ENCODE peak calls at places on chromosomes 4 and X, in six cellular contexts. One of them, this sample, is unnamed.

GRCh38 chr4:22897520-22898108 is 204.9 kb downstream of the GBA3 start:
- DNase-seq in ovary: no peak
- DNase-seq in A549: peak; percentile 19
- DNase-seq in upper lobe of left lung: no peak
- DNase-seq in stomach: peak; percentile 28
- DNase-seq in tibial nerve: no peak
- DNase-seq in this sample: no peak

GRCh38 chr4:163085085-163085484 is 81.6 kb downstream of the NAF1 start:
- DNase-seq in ovary: no peak
- DNase-seq in A549: no peak
- DNase-seq in upper lobe of left lung: no peak
- DNase-seq in stomach: no peak
- DNase-seq in tibial nerve: no peak
- DNase-seq in this sample: no peak

GRCh38 chr4:56307423-56307822 is 79.9 kb downstream of the AASDH start:
- DNase-seq in ovary: no peak
- DNase-seq in A549: peak; percentile 1
- DNase-seq in upper lobe of left lung: no peak
- DNase-seq in stomach: no peak
- DNase-seq in tibial nerve: no peak
- DNase-seq in this sample: no peak

GRCh38 chr4:1002131-1002630 is 9.0 kb upstream of the SLC26A1 start:
- DNase-seq in ovary: peak; percentile 79
- DNase-seq in A549: no peak
- DNase-seq in upper lobe of left lung: peak; percentile 54
- DNase-seq in stomach: peak; percentile 72
- DNase-seq in tibial nerve: peak; percentile 45
- DNase-seq in this sample: no peak

GRCh38 chrX:37926700-37927099 is 79.3 kb upstream of the DYNLT3 start:
- DNase-seq in ovary: no peak
- DNase-seq in A549: peak; percentile 25
- DNase-seq in upper lobe of left lung: no peak
- DNase-seq in stomach: no peak
- DNase-seq in tibial nerve: peak; percentile 6
- DNase-seq in this sample: no peak

GRCh38 chr4:187118731-187119130 is 395.1 kb upstream of the FAT1 start:
- DNase-seq in ovary: no peak
- DNase-seq in A549: no peak
- DNase-seq in upper lobe of left lung: no peak
- DNase-seq in stomach: no peak
- DNase-seq in tibial nerve: no peak
- DNase-seq in this sample: no peak

GRCh38 chr4:151703401-151703800 is 57.4 kb downstream of the GATB start:
- DNase-seq in ovary: no peak
- DNase-seq in A549: no peak
- DNase-seq in upper lobe of left lung: no peak
- DNase-seq in stomach: no peak
- DNase-seq in tibial nerve: no peak
- DNase-seq in this sample: no peak

GRCh38 chr4:108861339-108861738 is 98.5 kb upstream of the ETNPPL start:
- DNase-seq in ovary: no peak
- DNase-seq in A549: no peak
- DNase-seq in upper lobe of left lung: no peak
- DNase-seq in stomach: no peak
- DNase-seq in tibial nerve: no peak
- DNase-seq in this sample: no peak

GRCh38 chr4:152072886-152073285 is 312.1 kb upstream of the GATB start:
- DNase-seq in ovary: no peak
- DNase-seq in A549: no peak
- DNase-seq in upper lobe of left lung: no peak
- DNase-seq in stomach: no peak
- DNase-seq in tibial nerve: no peak
- DNase-seq in this sample: no peak

GRCh38 chrX:20237864-20238263 is 28.8 kb downstream of the RPS6KA3 start:
- DNase-seq in ovary: no peak
- DNase-seq in A549: no peak
- DNase-seq in upper lobe of left lung: no peak
- DNase-seq in stomach: no peak
- DNase-seq in tibial nerve: no peak
- DNase-seq in this sample: no peak

GRCh38 chr4:141565379-141566089 is 70.8 kb upstream of the IL15 start:
- DNase-seq in ovary: no peak
- DNase-seq in A549: peak; percentile 84
- DNase-seq in upper lobe of left lung: no peak
- DNase-seq in stomach: no peak
- DNase-seq in tibial nerve: no peak
- DNase-seq in this sample: no peak

GRCh38 chr4:97582890-97583289 is 560.4 kb downstream of the STPG2 start:
- DNase-seq in ovary: no peak
- DNase-seq in A549: no peak
- DNase-seq in upper lobe of left lung: no peak
- DNase-seq in stomach: no peak
- DNase-seq in tibial nerve: no peak
- DNase-seq in this sample: no peak

GRCh38 chr4:99219072-99219471 is at the start of gene ADH6:
- DNase-seq in ovary: no peak
- DNase-seq in A549: no peak
- DNase-seq in upper lobe of left lung: no peak
- DNase-seq in stomach: no peak
- DNase-seq in tibial nerve: no peak
- DNase-seq in this sample: no peak

GRCh38 chrX:123087326-123087725 is 96.8 kb upstream of the GRIA3 start:
- DNase-seq in ovary: no peak
- DNase-seq in A549: peak; percentile 38
- DNase-seq in upper lobe of left lung: no peak
- DNase-seq in stomach: no peak
- DNase-seq in tibial nerve: no peak
- DNase-seq in this sample: no peak

GRCh38 chrX:1841746-1842145 is 226.9 kb downstream of the ASMT start:
- DNase-seq in ovary: no peak
- DNase-seq in A549: no peak
- DNase-seq in upper lobe of left lung: no peak
- DNase-seq in stomach: no peak
- DNase-seq in tibial nerve: no peak
- DNase-seq in this sample: no peak

GRCh38 chr4:142353149-142353738 is 492.9 kb downstream of the INPP4B start:
- DNase-seq in ovary: no peak
- DNase-seq in A549: peak; percentile 61
- DNase-seq in upper lobe of left lung: no peak
- DNase-seq in stomach: no peak
- DNase-seq in tibial nerve: no peak
- DNase-seq in this sample: no peak

GRCh38 chr4:132818091-132818490 is 331.0 kb upstream of the PCDH10 start:
- DNase-seq in ovary: no peak
- DNase-seq in A549: peak; percentile 10
- DNase-seq in upper lobe of left lung: no peak
- DNase-seq in stomach: no peak
- DNase-seq in tibial nerve: no peak
- DNase-seq in this sample: no peak

GRCh38 chr4:71584654-71585053 is 199.2 kb downstream of the GC start:
- DNase-seq in ovary: no peak
- DNase-seq in A549: no peak
- DNase-seq in upper lobe of left lung: no peak
- DNase-seq in stomach: no peak
- DNase-seq in tibial nerve: no peak
- DNase-seq in this sample: no peak

GRCh38 chrX:83845397-83845796 is 15.5 kb upstream of the CYLC1 start:
- DNase-seq in ovary: no peak
- DNase-seq in A549: peak; percentile 33
- DNase-seq in upper lobe of left lung: peak; percentile 21
- DNase-seq in stomach: no peak
- DNase-seq in tibial nerve: no peak
- DNase-seq in this sample: no peak

GRCh38 chrX:3713225-3713936 is at the start of gene PRKX:
- DNase-seq in ovary: peak; percentile 74
- DNase-seq in A549: peak; percentile 61
- DNase-seq in upper lobe of left lung: peak; percentile 47
- DNase-seq in stomach: peak; percentile 63
- DNase-seq in tibial nerve: no peak
- DNase-seq in this sample: peak; percentile 65

GRCh38 chr4:61443813-61444510 is 243.8 kb downstream of the ADGRL3 start:
- DNase-seq in ovary: no peak
- DNase-seq in A549: no peak
- DNase-seq in upper lobe of left lung: no peak
- DNase-seq in stomach: no peak
- DNase-seq in tibial nerve: no peak
- DNase-seq in this sample: no peak

GRCh38 chr4:65392488-65392887 is 277.8 kb downstream of the EPHA5 start:
- DNase-seq in ovary: no peak
- DNase-seq in A549: no peak
- DNase-seq in upper lobe of left lung: no peak
- DNase-seq in stomach: no peak
- DNase-seq in tibial nerve: no peak
- DNase-seq in this sample: no peak

GRCh38 chr4:7342581-7343352 is 92.0 kb downstream of the PSAPL1 start:
- DNase-seq in ovary: peak; percentile 32
- DNase-seq in A549: no peak
- DNase-seq in upper lobe of left lung: no peak
- DNase-seq in stomach: no peak
- DNase-seq in tibial nerve: no peak
- DNase-seq in this sample: no peak

GRCh38 chrX:57104921-57105398 is 16.4 kb downstream of the SPIN2B start:
- DNase-seq in ovary: no peak
- DNase-seq in A549: no peak
- DNase-seq in upper lobe of left lung: no peak
- DNase-seq in stomach: no peak
- DNase-seq in tibial nerve: no peak
- DNase-seq in this sample: no peak

GRCh38 chrX:112784692-112785091 is 55.9 kb downstream of the AMOT start:
- DNase-seq in ovary: no peak
- DNase-seq in A549: no peak
- DNase-seq in upper lobe of left lung: no peak
- DNase-seq in stomach: no peak
- DNase-seq in tibial nerve: no peak
- DNase-seq in this sample: no peak

GRCh38 chrX:118780915-118781314 is 42.7 kb upstream of the ZCCHC12 start:
- DNase-seq in ovary: no peak
- DNase-seq in A549: no peak
- DNase-seq in upper lobe of left lung: no peak
- DNase-seq in stomach: no peak
- DNase-seq in tibial nerve: no peak
- DNase-seq in this sample: no peak

GRCh38 chr4:144816668-144817067 is 170.7 kb downstream of the HHIP start:
- DNase-seq in ovary: no peak
- DNase-seq in A549: no peak
- DNase-seq in upper lobe of left lung: no peak
- DNase-seq in stomach: no peak
- DNase-seq in tibial nerve: no peak
- DNase-seq in this sample: no peak

GRCh38 chr4:5212255-5213032 is 161.2 kb downstream of the STK32B start:
- DNase-seq in ovary: no peak
- DNase-seq in A549: no peak
- DNase-seq in upper lobe of left lung: no peak
- DNase-seq in stomach: no peak
- DNase-seq in tibial nerve: no peak
- DNase-seq in this sample: no peak

GRCh38 chrX:46710425-46710824 is 48.5 kb downstream of the SLC9A7 start:
- DNase-seq in ovary: no peak
- DNase-seq in A549: peak; percentile 26
- DNase-seq in upper lobe of left lung: no peak
- DNase-seq in stomach: no peak
- DNase-seq in tibial nerve: no peak
- DNase-seq in this sample: no peak

GRCh38 chrX:46707274-46707965 is 51.5 kb downstream of the SLC9A7 start:
- DNase-seq in ovary: no peak
- DNase-seq in A549: no peak
- DNase-seq in upper lobe of left lung: no peak
- DNase-seq in stomach: no peak
- DNase-seq in tibial nerve: no peak
- DNase-seq in this sample: no peak

GRCh38 chrX:46703980-46704379 is 54.9 kb downstream of the SLC9A7 start:
- DNase-seq in ovary: no peak
- DNase-seq in A549: no peak
- DNase-seq in upper lobe of left lung: no peak
- DNase-seq in stomach: no peak
- DNase-seq in tibial nerve: no peak
- DNase-seq in this sample: no peak

GRCh38 chrX:46704767-46705386 is 54.0 kb downstream of the SLC9A7 start:
- DNase-seq in ovary: no peak
- DNase-seq in A549: no peak
- DNase-seq in upper lobe of left lung: no peak
- DNase-seq in stomach: no peak
- DNase-seq in tibial nerve: no peak
- DNase-seq in this sample: no peak
- TF ChIP-seq EP300 in ovary: no peak
- TF ChIP-seq EP300 in A549: no peak
- TF ChIP-seq EP300 in upper lobe of left lung: no peak
- TF ChIP-seq EP300 in stomach: no peak
- TF ChIP-seq EP300 in tibial nerve: no peak
- TF ChIP-seq EP300 in this sample: no peak

DNA sequence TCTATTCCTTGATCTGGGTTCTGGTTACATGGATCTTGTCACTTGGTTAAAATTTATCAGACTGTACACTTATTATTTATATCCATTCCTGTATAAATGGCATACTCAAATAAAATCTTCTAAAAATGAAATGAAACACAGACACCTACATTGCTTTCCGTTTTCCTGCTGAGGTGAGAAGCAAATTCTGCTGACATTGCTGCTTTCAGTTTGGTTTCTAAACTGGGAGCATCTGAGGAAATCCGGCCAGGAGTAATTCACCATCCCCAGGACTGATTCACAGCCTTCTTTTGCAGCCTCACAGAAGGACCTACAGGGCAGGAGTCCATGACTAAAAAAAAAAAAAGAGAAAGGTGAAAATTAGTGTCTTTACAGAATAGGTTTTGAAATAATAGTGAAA is 93.6 kb downstream of the CORIN start:
- DNase-seq in ovary: no peak
- DNase-seq in A549: no peak
- DNase-seq in upper lobe of left lung: no peak
- DNase-seq in stomach: no peak
- DNase-seq in tibial nerve: no peak
- DNase-seq in this sample: no peak
- TF ChIP-seq POLR2A in ovary: no peak
- TF ChIP-seq POLR2A in A549: no peak
- TF ChIP-seq POLR2A in upper lobe of left lung: no peak
- TF ChIP-seq POLR2A in stomach: no peak
- TF ChIP-seq POLR2A in tibial nerve: no peak
- TF ChIP-seq POLR2A in this sample: no peak

DNA sequence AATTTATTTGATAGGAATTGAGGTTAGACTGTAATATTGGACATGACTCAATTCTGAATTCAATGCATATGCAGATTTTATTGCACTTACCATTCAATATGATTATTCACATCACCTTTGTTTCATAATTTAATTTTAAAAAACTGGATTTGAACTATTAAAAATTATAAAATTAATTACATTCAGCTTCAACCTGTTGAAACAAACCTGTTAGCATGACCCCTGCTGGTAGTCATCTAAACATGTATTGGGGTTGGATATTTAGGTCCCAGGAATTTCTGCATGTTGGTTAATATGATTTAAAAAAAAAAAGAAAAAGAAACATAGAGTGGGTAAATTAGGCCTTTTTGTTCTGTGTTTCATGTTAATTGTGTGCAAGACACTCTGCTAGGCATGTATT is 85.9 kb downstream of the ARSJ start:
- DNase-seq in ovary: no peak
- DNase-seq in A549: no peak
- DNase-seq in upper lobe of left lung: no peak
- DNase-seq in stomach: no peak
- DNase-seq in tibial nerve: no peak
- DNase-seq in this sample: no peak
- TF ChIP-seq EP300 in ovary: no peak
- TF ChIP-seq EP300 in A549: no peak
- TF ChIP-seq EP300 in upper lobe of left lung: no peak
- TF ChIP-seq EP300 in stomach: no peak
- TF ChIP-seq EP300 in tibial nerve: no peak
- TF ChIP-seq EP300 in this sample: no peak

GRCh38 chrX:40729923-40730584 is 5.3 kb downstream of the MED14 start:
- DNase-seq in ovary: no peak
- DNase-seq in A549: no peak
- DNase-seq in upper lobe of left lung: no peak
- DNase-seq in stomach: no peak
- DNase-seq in tibial nerve: no peak
- DNase-seq in this sample: no peak
- TF ChIP-seq POLR2A in ovary: no peak
- TF ChIP-seq POLR2A in A549: no peak
- TF ChIP-seq POLR2A in upper lobe of left lung: no peak
- TF ChIP-seq POLR2A in stomach: no peak
- TF ChIP-seq POLR2A in tibial nerve: no peak
- TF ChIP-seq POLR2A in this sample: no peak